ENCODE peak calls at places on chromosomes 13 and 19, in six cellular contexts. V is neural progenitor cell, A is fibroblast of lung, N is cardiac muscle cell, F is tibial artery, W is uterus. I is an unnamed sample.
A peak's percentile ranks its signal among the peaks of the same experiment; 100 is the strongest.

GRCh38 chr13:43749503-43749902 is 37.3 kb downstream of the ENOX1 start:
- DNase-seq in A (no peak), W (no peak), N (no peak), F (no peak), V (no peak), I (no peak)

GRCh38 chr13:51518847-51519246 is 65.4 kb upstream of the WDFY2 start:
- DNase-seq in W (no peak), V (no peak), A (peak; percentile 44), N (no peak), F (no peak), I (no peak)

GRCh38 chr19:3272952-3273351 is 48.5 kb downstream of the CELF5 start:
- DNase-seq in F (no peak), W (no peak), A (no peak), V (no peak), N (no peak), I (no peak)

GRCh38 chr19:43651758-43652545 is 12.3 kb upstream of the CADM4 start:
- DNase-seq in W (peak; percentile 47), A (peak; percentile 50), V (peak; percentile 75), N (peak; percentile 75), F (no peak), I (no peak)

GRCh38 chr19:6528544-6529121 is 2.2 kb upstream of the TNFSF9 start:
- DNase-seq in F (peak; percentile 80), W (no peak), V (no peak), A (no peak), N (peak; percentile 59), I (no peak)

GRCh38 chr13:39897636-39898035 is 242.2 kb downstream of the COG6 start:
- DNase-seq in N (peak; percentile 67), A (peak; percentile 39), F (no peak), W (no peak), V (no peak), I (no peak)

GRCh38 chr13:112614835-112615234 is 26.9 kb upstream of the TUBGCP3 start:
- DNase-seq in W (no peak), N (no peak), A (no peak), F (no peak), V (no peak), I (no peak)

GRCh38 chr19:35587326-35587725 is 1.4 kb downstream of the PMIS2 start:
- DNase-seq in V (no peak), A (peak; percentile 10), W (no peak), N (peak; percentile 62), F (no peak), I (no peak)

GRCh38 chr13:103289661-103290060 is 223.4 kb upstream of the SLC10A2 start:
- DNase-seq in A (peak; percentile 76), N (peak; percentile 68), W (no peak), F (no peak), V (no peak), I (no peak)

GRCh38 chr13:22866221-22866620 is 314.6 kb upstream of the SGCG start:
- DNase-seq in V (no peak), F (no peak), N (no peak), W (no peak), A (no peak), I (no peak)

DNA sequence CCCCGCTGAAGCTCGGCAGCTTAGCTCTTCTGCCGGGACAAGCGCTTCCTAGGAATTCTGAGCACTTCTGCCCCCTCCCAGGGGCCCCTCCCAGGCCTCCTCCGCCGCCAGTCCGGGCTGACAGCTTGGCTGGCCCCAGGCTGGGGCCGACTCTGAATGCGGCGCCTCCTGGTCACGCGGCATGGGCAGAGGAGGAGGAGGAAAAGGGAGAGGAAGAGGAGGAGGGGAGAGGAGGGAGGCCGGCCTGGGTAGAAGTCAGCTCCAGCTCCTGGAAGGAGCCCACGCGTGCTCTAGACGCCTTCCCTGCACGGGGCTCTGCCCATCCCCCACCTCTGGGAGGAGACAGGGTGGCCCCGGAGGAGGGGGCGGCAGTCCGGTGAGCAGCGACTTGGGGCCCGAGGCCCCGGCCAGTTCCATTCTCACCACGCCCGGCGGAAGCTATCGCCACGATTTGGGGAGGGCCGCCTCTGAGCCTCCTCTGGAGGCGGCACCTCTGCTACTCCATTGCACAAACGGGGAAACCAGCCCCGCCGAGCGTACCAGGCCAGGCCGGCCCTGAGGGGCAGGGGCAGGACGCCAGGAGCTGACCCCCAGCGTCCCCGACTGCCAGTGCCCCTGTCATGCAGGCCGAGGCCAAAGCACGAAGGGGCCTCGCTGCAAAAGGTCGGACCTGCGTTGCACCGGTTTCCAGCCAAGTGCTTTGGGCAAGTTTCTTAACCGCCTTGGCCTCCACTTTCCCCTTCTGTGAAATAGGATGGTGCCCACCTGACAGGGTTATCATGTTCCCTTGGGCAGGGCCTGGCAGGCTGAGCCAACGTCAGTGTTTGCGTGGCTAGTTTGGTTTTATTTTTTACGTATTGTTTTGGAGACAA is 31.6 kb downstream of the CCNE1 start:
- DNase-seq in V (peak; percentile 66), W (peak; percentile 23), F (peak; percentile 67), N (peak; percentile 63), A (no peak), I (no peak)
- H3K4me3 ChIP-seq in V (peak overlapping the region; percentile 71), W (peak overlapping the region; percentile 7), F (peak overlapping the region; percentile 64), N (peak overlapping the region; percentile 8), A (no peak overlapping the region), I (peak overlapping the region; percentile 17)

GRCh38 chr19:39372941-39373340 is 18.0 kb downstream of the PAF1 start:
- DNase-seq in N (peak; percentile 62), W (no peak), V (no peak), F (no peak), A (no peak), I (no peak)
- H3K36me3 ChIP-seq in N (peaks cover 51% of the 10 kb centered on the region), W (no peaks in the 10 kb centered on the region), V (no peaks in the 10 kb centered on the region), F (peaks cover 63% of the 10 kb centered on the region), A (peaks cover 26% of the 10 kb centered on the region), I (peaks cover 48% of the 10 kb centered on the region)

DNA sequence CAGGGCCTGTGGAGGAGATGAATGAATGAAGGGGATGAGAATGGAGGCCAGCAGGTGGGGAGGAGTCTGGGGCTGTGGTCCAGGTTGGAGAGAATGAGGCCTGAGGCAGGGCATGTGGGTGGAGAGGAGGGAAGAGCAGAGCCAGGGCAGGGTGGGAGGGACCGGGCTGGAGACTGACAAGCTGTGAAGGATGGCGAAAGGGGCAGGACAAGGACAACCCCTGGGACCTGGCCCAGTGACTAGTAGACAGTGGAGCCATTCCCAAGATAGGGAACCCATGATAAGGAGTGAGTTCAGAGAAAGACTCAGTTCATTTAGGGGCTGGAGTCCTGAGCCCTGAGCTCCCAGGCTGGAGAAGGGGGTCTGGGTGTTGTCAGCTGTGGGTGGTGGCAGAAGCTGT is 3.0 kb downstream of the PTH2 start:
- DNase-seq in F (no peak), W (no peak), N (no peak), V (no peak), A (no peak), I (no peak)
- H3K4me3 ChIP-seq in F (no peak overlapping the region), W (no peak overlapping the region), N (no peak overlapping the region), V (no peak overlapping the region), A (no peak overlapping the region), I (no peak overlapping the region)

DNA sequence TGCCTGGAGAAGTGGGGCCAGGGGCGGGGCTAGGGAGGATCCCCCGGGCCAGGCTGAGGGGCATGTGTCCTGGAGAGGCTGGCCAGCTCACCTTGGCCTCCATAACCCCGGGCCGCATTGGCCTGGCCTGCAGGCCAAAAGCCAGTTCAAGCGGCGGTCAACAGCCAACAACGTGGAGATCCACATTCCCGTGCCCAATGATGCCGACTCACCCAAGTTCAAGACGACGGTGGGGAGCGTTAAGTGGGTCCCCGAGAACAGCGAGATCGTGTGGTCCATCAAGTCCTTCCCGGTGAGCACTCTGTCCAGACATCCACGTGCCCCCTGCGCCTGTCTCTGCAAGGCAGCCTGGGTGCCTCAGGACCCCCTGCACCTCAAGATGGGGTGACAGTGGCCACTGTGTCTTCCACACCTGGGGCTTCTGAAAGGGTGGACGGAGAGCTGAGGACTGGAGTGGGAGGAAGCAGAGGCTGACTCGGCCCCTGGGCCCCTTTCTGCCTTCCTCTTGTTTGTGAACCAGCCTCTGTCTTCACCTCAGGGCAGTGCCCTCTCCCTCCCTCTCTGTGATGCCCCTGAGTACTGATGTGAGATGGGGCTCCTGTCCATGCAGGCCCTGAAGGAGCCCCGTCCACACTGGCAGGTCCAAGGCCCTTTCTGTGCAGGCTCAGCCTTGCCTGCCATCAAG is 31.1 kb downstream of the AP1M1 start:
- DNase-seq in A (no peak), N (no peak), V (no peak), F (peak; percentile 44), W (no peak), I (no peak)
- H3K36me3 ChIP-seq in A (peaks cover 49% of the 10 kb centered on the region), N (peaks cover 3% of the 10 kb centered on the region), V (no peaks in the 10 kb centered on the region), F (peaks cover 98% of the 10 kb centered on the region), W (no peaks in the 10 kb centered on the region), I (peaks cover 66% of the 10 kb centered on the region)

GRCh38 chr19:38662508-38663155 is 15.2 kb downstream of the ACTN4 start:
- DNase-seq in V (no peak), N (no peak), W (no peak), F (no peak), A (no peak), I (no peak)
- H3K4me3 ChIP-seq in V (no peak overlapping the region), N (no peak overlapping the region), W (peak overlapping the region; percentile 2), F (peak overlapping the region; percentile 30), A (no peak overlapping the region), I (no peak overlapping the region)

GRCh38 chr19:32359581-32359980 is 14.2 kb downstream of the ZNF507 start:
- DNase-seq in F (no peak), W (no peak), V (no peak), A (no peak), N (no peak), I (no peak)
- H3K36me3 ChIP-seq in F (peaks cover 52% of the 10 kb centered on the region), W (no peaks in the 10 kb centered on the region), V (peaks cover 21% of the 10 kb centered on the region), A (peaks cover 6% of the 10 kb centered on the region), N (peaks cover 67% of the 10 kb centered on the region), I (peaks cover 65% of the 10 kb centered on the region)

GRCh38 chr19:13095934-13096890 is 6.4 kb downstream of the LYL1 start:
- DNase-seq in F (no peak), V (peak; percentile 90), W (peak; percentile 51), N (no peak), A (no peak), I (no peak)
- H3K4me3 ChIP-seq in F (peak overlapping the region; percentile 9), V (peak overlapping the region; percentile 43), W (no peak overlapping the region), N (no peak overlapping the region), A (no peak overlapping the region), I (no peak overlapping the region)

GRCh38 chr19:46355234-46355990 is 8.5 kb downstream of the PPP5C start:
- DNase-seq in A (no peak), W (no peak), F (peak; percentile 53), V (no peak), N (no peak), I (no peak)
- H3K36me3 ChIP-seq in A (peaks cover 26% of the 10 kb centered on the region), W (no peaks in the 10 kb centered on the region), F (peaks cover 58% of the 10 kb centered on the region), V (no peaks in the 10 kb centered on the region), N (peaks cover 12% of the 10 kb centered on the region), I (peaks cover 30% of the 10 kb centered on the region)